ENCODE peak calls at places on chromosomes 3 and 15, in seven cellular contexts. E, L, X, C, G, U and S are unnamed samples.

GRCh38 chr15:99110093-99110492 is 5.2 kb downstream of the SYNM start:
- DNase-seq in X (no peak), E (no peak), C (no peak), U (no peak), G (no peak), L (no peak), S (no peak)

GRCh38 chr3:51662456-51662855 is 8.6 kb upstream of the TEX264 start:
- DNase-seq in E (no peak), C (no peak), U (no peak), L (no peak), X (no peak), G (no peak), S (no peak)

GRCh38 chr3:188947983-188948657 is 223.7 kb upstream of the TPRG1 start:
- DNase-seq in E (peak; percentile 96), U (peak; percentile 89), X (peak; percentile 98), L (peak; percentile 97), C (no peak), G (no peak), S (peak; percentile 95)

GRCh38 chr3:185561374-185561943 is 9.1 kb upstream of the LIPH start:
- DNase-seq in C (no peak), E (no peak), G (no peak), U (no peak), L (peak; percentile 60), X (no peak), S (no peak)

GRCh38 chr3:172560026-172560425 is 36.8 kb upstream of the TNFSF10 start:
- DNase-seq in C (no peak), L (no peak), U (no peak), E (no peak), G (no peak), X (no peak), S (no peak)

GRCh38 chr3:160180581-160181216 is 44.5 kb upstream of the C3orf80 start:
- DNase-seq in X (no peak), L (no peak), E (peak; percentile 90), G (no peak), C (no peak), U (no peak), S (peak; percentile 94)

GRCh38 chr15:35874260-35874905 is 328.4 kb upstream of the DPH6 start:
- DNase-seq in U (no peak), X (peak; percentile 82), E (peak; percentile 66), C (no peak), L (no peak), G (peak; percentile 29), S (peak; percentile 62)

GRCh38 chr15:46848704-46849103 is 868.6 kb upstream of the SEMA6D start:
- DNase-seq in L (no peak), C (no peak), G (no peak), E (no peak), U (no peak), X (no peak), S (peak; percentile 8)

GRCh38 chr3:150765949-150766720 is 3.2 kb upstream of the SIAH2 start:
- DNase-seq in E (no peak), G (no peak), L (no peak), C (no peak), X (no peak), U (no peak), S (peak; percentile 62)

GRCh38 chr3:50351318-50351687 is 641 bp downstream of the CYB561D2 start:
- DNase-seq in L (no peak), X (no peak), G (no peak), U (no peak), E (no peak), C (no peak), S (no peak)

GRCh38 chr3:52253314-52254260 is 8.0 kb downstream of the PPM1M start:
- DNase-seq in E (no peak), U (peak; percentile 81), X (no peak), G (no peak), C (peak; percentile 75), L (peak; percentile 48), S (no peak)

GRCh38 chr3:155646554-155647189 is 98.2 kb downstream of the PLCH1 start:
- DNase-seq in G (no peak), U (no peak), E (no peak), L (no peak), C (no peak), X (no peak), S (no peak)

GRCh38 chr3:119194237-119195150 is 21.1 kb downstream of the UPK1B start:
- DNase-seq in L (no peak), U (no peak), X (peak; percentile 34), C (no peak), G (peak; percentile 11), E (no peak), S (peak; percentile 73)

GRCh38 chr15:90264649-90265048 is 823 bp upstream of the NGRN start:
- DNase-seq in X (peak; percentile 16), U (peak; percentile 15), G (no peak), C (no peak), E (no peak), L (peak; percentile 31), S (peak; percentile 8)

GRCh38 chr3:149010504-149010951 is 19.2 kb downstream of the GYG1 start:
- DNase-seq in U (no peak), G (no peak), L (no peak), X (no peak), E (no peak), C (no peak), S (no peak)

GRCh38 chr15:40906947-40907802 is 12.9 kb downstream of the VPS18 start:
- DNase-seq in G (no peak), C (peak; percentile 39), U (no peak), E (peak; percentile 77), L (peak; percentile 74), X (peak; percentile 33), S (peak; percentile 41)